ENCODE peak calls at places on chromosomes 3 and 15, in nine cellular contexts. S is CD4-positive, alpha-beta memory T cell; I is endothelial cell of umbilical vein; M is uterus; A is epithelial cell of esophagus; D is A549; G is cardiac fibroblast; R is brain microvascular endothelial cell; W is HFF-Myc. Q is an unnamed sample.

GRCh38 chr15:50083424-50084025 is 35.5 kb downstream of the ATP8B4 start:
- DNase-seq in M (no peak), S (no peak), A (no peak), D (no peak), W (no peak), R (no peak), G (no peak), I (no peak), Q (no peak)

GRCh38 chr15:64911317-64912186 is at the start of gene ANKDD1A:
- DNase-seq in M (peak; percentile 78), S (peak; percentile 26), W (no peak), R (no peak), G (peak; percentile 42), A (peak; percentile 54), I (peak; percentile 56), D (peak; percentile 70), Q (no peak)

GRCh38 chr3:94360982-94361381 is 298.1 kb downstream of the NSUN3 start:
- DNase-seq in I (no peak), M (peak; percentile 48), R (no peak), W (no peak), D (no peak), A (peak; percentile 8), S (no peak), G (peak; percentile 41), Q (peak; percentile 1)

GRCh38 chr3:120427201-120427600 is 23.6 kb downstream of the FSTL1 start:
- DNase-seq in W (no peak), I (no peak), D (no peak), G (no peak), A (no peak), M (no peak), R (no peak), S (no peak), Q (no peak)

GRCh38 chr3:10925436-10926260 is 66.9 kb upstream of the SLC6A1 start:
- DNase-seq in I (no peak), M (no peak), S (no peak), R (no peak), G (no peak), D (no peak), A (no peak), W (no peak), Q (no peak)

GRCh38 chr15:86038491-86038890 is 41.2 kb upstream of the AGBL1 start:
- DNase-seq in M (no peak), W (no peak), D (no peak), G (no peak), S (no peak), A (no peak), I (no peak), R (no peak), Q (no peak)

GRCh38 chr3:69690-70089 is 126.9 kb upstream of the CHL1 start:
- DNase-seq in M (no peak), W (no peak), D (no peak), I (no peak), S (no peak), G (peak; percentile 37), R (no peak), A (peak; percentile 23), Q (no peak)

GRCh38 chr3:194833511-194833910 is 147.8 kb downstream of the FAM43A start:
- DNase-seq in A (peak; percentile 42), R (no peak), S (no peak), I (peak; percentile 66), M (no peak), W (no peak), D (no peak), G (no peak), Q (no peak)

GRCh38 chr3:61989681-61990080 is 383.7 kb downstream of the FEZF2 start:
- DNase-seq in D (no peak), G (no peak), A (no peak), R (no peak), M (no peak), W (no peak), S (no peak), I (no peak), Q (no peak)

GRCh38 chr3:2915826-2916225 is 194.3 kb downstream of the IL5RA start:
- DNase-seq in G (no peak), W (no peak), D (no peak), R (no peak), S (no peak), I (no peak), A (no peak), M (no peak), Q (no peak)

GRCh38 chr3:56761887-56762605 is 39.7 kb downstream of the ARHGEF3 start:
- DNase-seq in W (no peak), I (peak; percentile 45), D (no peak), G (peak; percentile 17), M (no peak), R (no peak), A (no peak), S (no peak), Q (no peak)

GRCh38 chr3:57910988-57911387 is 97.2 kb upstream of the FLNB start:
- DNase-seq in G (peak; percentile 45), R (peak; percentile 24), S (peak; percentile 13), W (no peak), D (peak; percentile 41), I (peak; percentile 43), M (no peak), A (peak; percentile 41), Q (no peak)

GRCh38 chr3:14468621-14468981 is 66.2 kb downstream of the SLC6A6 start:
- DNase-seq in I (no peak), S (no peak), D (no peak), M (no peak), A (no peak), G (no peak), R (no peak), W (no peak), Q (no peak)

GRCh38 chr15:78623786-78624497 is 3.1 kb upstream of the CHRNA3 start:
- DNase-seq in A (no peak), R (no peak), M (no peak), S (no peak), W (no peak), D (no peak), I (no peak), G (no peak), Q (no peak)

GRCh38 chr3:89314454-89314853 is 207.0 kb downstream of the EPHA3 start:
- DNase-seq in S (no peak), M (no peak), A (peak; percentile 76), I (no peak), R (peak; percentile 63), G (peak; percentile 66), D (peak; percentile 14), W (peak; percentile 9), Q (peak; percentile 35)

DNA sequence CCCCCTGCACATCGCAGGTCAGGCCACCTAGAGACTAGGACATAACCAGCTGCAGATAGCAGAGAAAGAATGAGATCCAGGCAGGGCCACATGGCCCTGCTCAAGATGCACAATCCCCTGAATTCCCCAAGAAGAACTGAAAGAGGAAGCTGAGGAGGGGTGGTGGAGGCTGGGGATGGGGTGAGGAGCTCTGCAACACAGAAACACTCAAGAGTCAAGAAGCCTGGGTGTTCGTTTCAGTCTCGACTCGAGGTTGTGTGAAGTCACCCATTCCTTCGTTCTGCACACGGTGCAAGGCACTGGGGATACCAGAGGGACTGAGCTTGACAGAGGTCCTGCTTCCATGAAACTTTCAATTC is 62.0 kb downstream of the TLE3 start:
- DNase-seq in A (no peak), G (no peak), D (no peak), I (no peak), W (no peak), S (no peak), M (no peak), R (no peak), Q (no peak)
- H3K4me3 ChIP-seq in A (no peak overlapping the region), G (no peak overlapping the region), D (no peak overlapping the region), I (no peak overlapping the region), W (no peak overlapping the region), S (no peak overlapping the region), M (no peak overlapping the region), R (no peak overlapping the region), Q (no peak overlapping the region)

GRCh38 chr15:56759450-56759845 is 26.1 kb upstream of the ZNF280D start:
- DNase-seq in D (no peak), I (no peak), S (no peak), G (peak; percentile 97), A (peak; percentile 90), R (peak; percentile 98), W (peak; percentile 83), M (no peak), Q (peak; percentile 86)
- H3K4me3 ChIP-seq in D (no peak overlapping the region), I (no peak overlapping the region), S (no peak overlapping the region), G (no peak overlapping the region), A (no peak overlapping the region), R (no peak overlapping the region), W (no peak overlapping the region), M (no peak overlapping the region), Q (no peak overlapping the region)

DNA sequence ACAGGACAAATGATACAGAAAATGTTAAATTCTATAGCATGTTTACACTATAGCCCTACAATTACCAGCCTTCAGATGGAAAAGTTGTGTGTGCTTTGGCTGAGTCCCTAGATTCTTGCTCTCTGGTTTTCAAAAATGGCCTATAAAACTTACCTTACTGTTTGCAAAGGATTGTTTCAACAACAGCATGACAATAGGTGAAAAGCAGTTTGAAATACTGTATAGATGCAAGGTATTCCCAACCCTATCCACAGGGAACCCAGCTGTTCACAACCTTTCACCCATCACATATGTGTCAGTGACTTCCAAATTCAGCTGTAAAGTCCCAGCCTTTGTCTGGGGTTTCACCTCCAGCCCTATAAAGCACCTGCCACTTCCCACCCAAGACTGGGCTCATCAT is 97.3 kb downstream of the NEK10 start:
- DNase-seq in S (no peak), R (no peak), M (no peak), A (no peak), W (no peak), D (no peak), I (no peak), G (no peak), Q (no peak)
- H3K4me3 ChIP-seq in S (no peak overlapping the region), R (no peak overlapping the region), M (no peak overlapping the region), A (no peak overlapping the region), W (no peak overlapping the region), D (no peak overlapping the region), I (no peak overlapping the region), G (no peak overlapping the region), Q (no peak overlapping the region)

GRCh38 chr3:42904076-42904475 is 1.9 kb upstream of the ZNF662 start:
- DNase-seq in A (no peak), W (no peak), S (no peak), D (no peak), I (no peak), R (no peak), M (no peak), G (no peak), Q (no peak)

GRCh38 chr3:42905740-42906084 is 230 bp upstream of the ZNF662 start:
- DNase-seq in A (no peak), S (no peak), G (no peak), M (no peak), D (no peak), I (no peak), W (no peak), R (no peak), Q (no peak)

GRCh38 chr3:42908675-42909074 is 2.7 kb downstream of the ZNF662 start:
- DNase-seq in A (no peak), D (no peak), R (no peak), I (no peak), G (no peak), M (no peak), W (no peak), S (no peak), Q (no peak)

GRCh38 chr3:42906085-42906904 is at the start of gene ZNF662:
- DNase-seq in W (no peak), S (no peak), R (no peak), I (no peak), M (peak; percentile 70), A (peak; percentile 53), G (peak; percentile 12), D (no peak), Q (no peak)

DNA sequence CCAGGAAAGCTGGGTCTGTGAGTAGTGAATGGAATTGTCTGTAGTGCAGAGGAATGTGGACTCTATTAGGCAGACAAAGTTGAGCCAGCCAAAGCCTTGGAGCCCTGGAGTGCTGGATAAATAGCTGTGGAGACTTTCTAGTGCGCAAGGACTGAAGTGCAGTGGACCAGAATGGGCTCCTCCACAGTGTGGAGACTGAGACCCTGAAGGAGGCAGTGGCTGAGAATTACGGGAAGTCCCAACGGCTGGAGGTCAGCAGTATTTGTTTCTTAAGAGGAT is 902 bp downstream of the ZNF662 start:
- DNase-seq in I (no peak), G (no peak), D (no peak), A (no peak), W (no peak), M (no peak), S (no peak), R (no peak), Q (no peak)
- H3K4me3 ChIP-seq in I (no peak overlapping the region), G (no peak overlapping the region), D (no peak overlapping the region), A (peak overlapping the region; percentile 43), W (no peak overlapping the region), M (peak overlapping the region; percentile 65), S (no peak overlapping the region), R (no peak overlapping the region), Q (peak overlapping the region; percentile 48)

Q was measured in skeletal muscle cell.